ENCODE peak calls at places on chromosomes 11 and 22, in seven cellular contexts. L is IMR-90, I is BJ, V is kidney epithelial cell, R is GM12864, H is lower lobe of right lung, M is uterus. T is an unnamed sample.

GRCh38 chr11:2903672-2904011 is 18.1 kb upstream of the CDKN1C start:
- DNase-seq in L (no peak), I (no peak), V (no peak), R (no peak), H (no peak), M (no peak), T (no peak)

GRCh38 chr11:65576867-65577755 is 1.3 kb downstream of the EHBP1L1 start:
- DNase-seq in L (peak), I (no peak), V (no peak), R (no peak), H (peak), M (peak), T (peak)

GRCh38 chr11:130068986-130069683 is 559 bp upstream of the APLP2 start:
- DNase-seq in L (peak), I (peak), V (peak), R (peak), H (no peak), M (peak), T (peak)

GRCh38 chr11:120499088-120499487 is 12.5 kb upstream of the GRIK4 start:
- DNase-seq in L (no peak), I (no peak), V (no peak), R (no peak), H (no peak), M (no peak), T (no peak)

GRCh38 chr11:124758355-124759267 is 3.5 kb downstream of the ESAM start:
- DNase-seq in L (peak), I (no peak), V (no peak), R (peak), H (peak), M (peak), T (peak)

GRCh38 chr22:50528682-50529415 is 963 bp downstream of the TYMP start:
- DNase-seq in L (no peak), I (no peak), V (no peak), R (no peak), H (peak), M (no peak), T (no peak)

GRCh38 chr22:44894782-44895181 is 115.0 kb downstream of the PHF21B start:
- DNase-seq in L (no peak), I (no peak), V (no peak), R (no peak), H (no peak), M (no peak), T (no peak)

GRCh38 chr11:108901359-108901758 is 236.5 kb downstream of the DDX10 start:
- DNase-seq in L (peak), I (no peak), V (no peak), R (no peak), H (no peak), M (no peak), T (no peak)

GRCh38 chr11:117871160-117871559 is 5.3 kb downstream of the FXYD6 start:
- DNase-seq in L (no peak), I (no peak), V (no peak), R (no peak), H (no peak), M (no peak), T (no peak)

GRCh38 chr22:36288571-36289405 is 35.9 kb downstream of the APOL1 start:
- DNase-seq in L (no peak), I (no peak), V (no peak), R (no peak), H (peak), M (no peak), T (no peak)

GRCh38 chr22:39179841-39180335 is 27.4 kb upstream of the CBX7 start:
- DNase-seq in L (no peak), I (no peak), V (no peak), R (no peak), H (no peak), M (no peak), T (no peak)

GRCh38 chr11:28871090-28871489 is 762.9 kb downstream of the METTL15 start:
- DNase-seq in L (no peak), I (no peak), V (no peak), R (no peak), H (no peak), M (no peak), T (no peak)
- H3K4me3 ChIP-seq in L (no peak), I (no peak), V (no peak), R (no peak), H (no peak), M (no peak), T (no peak)

GRCh38 chr11:86876716-86877234 is 76.4 kb downstream of the PRSS23 start:
- DNase-seq in L (no peak), I (no peak), V (no peak), R (no peak), H (no peak), M (no peak), T (no peak)
- H3K4me3 ChIP-seq in L (no peak), I (no peak), V (no peak), R (no peak), H (no peak), M (no peak), T (no peak)

GRCh38 chr22:21736084-21736642 is 569 bp upstream of the YPEL1 start:
- DNase-seq in L (no peak), I (no peak), V (no peak), R (no peak), H (no peak), M (no peak), T (no peak)
- H3K4me3 ChIP-seq in L (peak), I (peak), V (peak), R (peak), H (peak), M (peak), T (peak)

GRCh38 chr22:19679476-19680099 is 34.7 kb upstream of the SEPTIN5 start:
- DNase-seq in L (no peak), I (no peak), V (no peak), R (no peak), H (peak), M (peak), T (no peak)
- H3K4me3 ChIP-seq in L (no peak), I (no peak), V (no peak), R (no peak), H (no peak), M (no peak), T (no peak)

DNA sequence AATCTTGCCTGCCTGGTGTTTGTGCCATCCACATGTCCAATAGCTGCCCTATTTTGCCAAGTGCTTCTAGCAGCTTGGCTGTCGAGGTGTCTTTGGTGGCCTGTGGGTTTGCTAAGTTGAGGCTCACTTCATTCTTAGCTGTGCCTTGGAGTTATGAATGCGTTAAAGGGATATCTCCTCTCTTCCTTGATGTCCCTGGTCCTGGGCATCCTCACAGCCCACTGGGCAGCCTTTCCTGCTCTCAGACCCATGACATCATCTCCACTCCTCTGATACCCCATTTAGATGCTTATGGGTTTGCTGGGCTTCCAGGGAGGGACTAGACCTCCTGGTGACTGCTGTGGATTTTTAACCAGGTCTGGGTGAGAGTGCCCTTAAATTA is 1.3 kb downstream of the LDLRAD3 start:
- DNase-seq in L (no peak), I (no peak), V (no peak), R (no peak), H (no peak), M (no peak), T (no peak)
- H3K4me3 ChIP-seq in L (no peak), I (peak), V (no peak), R (no peak), H (peak), M (peak), T (peak)

GRCh38 chr22:26801449-26801848 is 144.1 kb downstream of the MIAT start:
- DNase-seq in L (no peak), I (no peak), V (no peak), R (no peak), H (no peak), M (no peak), T (no peak)
- H3K4me3 ChIP-seq in L (no peak), I (no peak), V (no peak), R (no peak), H (no peak), M (no peak), T (no peak)

DNA sequence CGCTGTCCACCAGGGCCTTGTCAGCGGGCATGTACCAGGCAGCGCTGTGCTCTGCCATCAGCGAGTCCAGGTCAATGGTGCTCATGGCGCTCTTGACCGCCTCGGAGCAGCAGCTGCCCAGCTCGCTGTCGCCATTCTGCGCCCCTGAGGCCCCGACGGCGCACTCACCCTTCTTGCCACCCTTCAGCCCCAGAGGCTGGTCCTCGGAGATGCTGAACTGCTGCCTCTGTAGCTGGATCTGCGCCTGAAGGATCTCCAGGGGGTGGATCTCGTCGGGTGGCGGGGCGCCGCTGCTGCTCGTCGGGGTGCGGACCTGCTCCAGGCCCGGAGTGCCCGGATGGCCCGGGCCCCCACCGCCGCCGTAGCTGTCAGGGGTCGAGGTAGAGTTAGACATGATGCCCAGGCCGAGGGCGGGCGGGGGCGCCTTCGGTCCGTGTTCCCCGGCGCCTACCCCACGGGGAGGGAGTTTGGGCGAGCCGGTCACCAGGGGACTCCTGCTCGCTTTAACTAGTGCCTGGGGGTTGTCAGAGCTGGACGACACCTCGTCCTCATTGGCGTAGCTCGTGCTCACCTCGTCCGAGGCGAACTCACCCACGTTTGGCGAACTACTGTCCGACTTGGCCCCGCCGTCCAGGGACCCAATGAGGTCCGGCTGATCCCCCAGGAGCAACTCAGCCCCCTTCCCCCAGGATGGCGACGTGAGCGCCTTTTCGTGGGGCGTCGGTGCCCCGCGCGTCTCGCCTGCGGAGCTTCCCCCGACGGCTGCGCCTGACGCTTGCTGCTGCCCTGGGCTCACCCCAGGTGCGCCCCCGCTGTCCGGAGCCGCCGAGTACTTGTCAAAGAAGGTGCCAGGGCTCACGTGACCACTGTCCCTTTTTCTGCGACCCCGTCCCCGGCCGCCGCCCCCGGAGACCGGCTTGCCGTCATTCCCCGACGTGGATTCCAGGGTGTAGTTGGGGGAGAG is 4.4 kb downstream of the MN1 start:
- DNase-seq in L (no peak), I (no peak), V (no peak), R (no peak), H (no peak), M (no peak), T (no peak)
- H3K4me3 ChIP-seq in L (no peak), I (no peak), V (no peak), R (no peak), H (peak), M (no peak), T (no peak)

GRCh38 chr11:92225563-92226308 is 1.1 kb downstream of the FAT3 start:
- DNase-seq in L (no peak), I (no peak), V (no peak), R (no peak), H (no peak), M (no peak), T (no peak)
- H3K4me3 ChIP-seq in L (peak), I (peak), V (peak), R (no peak), H (peak), M (peak), T (no peak)

GRCh38 chr11:91998466-91998865 is 226.2 kb upstream of the FAT3 start:
- DNase-seq in L (no peak), I (no peak), V (no peak), R (no peak), H (no peak), M (no peak), T (no peak)
- H3K4me3 ChIP-seq in L (no peak), I (no peak), V (no peak), R (no peak), H (no peak), M (no peak), T (no peak)

GRCh38 chr11:75197512-75198277 is 42.9 kb upstream of the TPBGL start:
- DNase-seq in L (no peak), I (no peak), V (no peak), R (no peak), H (no peak), M (no peak), T (no peak)
- H3K4me3 ChIP-seq in L (no peak), I (no peak), V (no peak), R (no peak), H (no peak), M (no peak), T (no peak)